ENCODE peak calls at places on chromosome 11, in eight cellular contexts. A is astrocyte of the cerebellum, W is endodermal cell, D is EL, O is transverse colon, Z is hypothalamus, X is HEK293T, T is NCI-H1092. U is an unnamed sample.

GRCh38 chr11:20668844-20669832 is at the start of gene NELL1:
- DNase-seq in A (no peak), W (peak), D (no peak), O (no peak), Z (no peak), X (peak), T (peak), U (no peak)

GRCh38 chr11:119783466-119784400 is 54.7 kb upstream of the NECTIN1 start:
- DNase-seq in A (no peak), W (no peak), D (no peak), O (no peak), Z (no peak), X (no peak), T (no peak), U (no peak)

GRCh38 chr11:68461284-68461861 is 821 bp downstream of the PPP6R3 start:
- DNase-seq in A (no peak), W (peak), D (peak), O (no peak), Z (no peak), X (peak), T (no peak), U (no peak)

GRCh38 chr11:18668131-18668530 is 30.4 kb upstream of the TMEM86A start:
- DNase-seq in A (no peak), W (no peak), D (peak), O (no peak), Z (no peak), X (no peak), T (no peak), U (no peak)

GRCh38 chr11:85694385-85694980 is 8.5 kb upstream of the CCDC89 start:
- DNase-seq in A (peak), W (no peak), D (peak), O (no peak), Z (no peak), X (peak), T (no peak), U (no peak)

GRCh38 chr11:91104237-91104636 is 881.4 kb upstream of the CHORDC1 start:
- DNase-seq in A (peak), W (no peak), D (peak), O (no peak), Z (no peak), X (no peak), T (no peak), U (no peak)

GRCh38 chr11:46601129-46601528 is 7.3 kb upstream of the AMBRA1 start:
- DNase-seq in A (no peak), W (no peak), D (no peak), O (no peak), Z (no peak), X (no peak), T (no peak), U (no peak)

GRCh38 chr11:33388793-33389525 is 131.8 kb downstream of the HIPK3 start:
- DNase-seq in A (no peak), W (no peak), D (no peak), O (no peak), Z (no peak), X (no peak), T (no peak), U (no peak)

GRCh38 chr11:127247261-127247660 is 246.7 kb upstream of the KIRREL3 start:
- DNase-seq in A (no peak), W (peak), D (no peak), O (no peak), Z (no peak), X (no peak), T (no peak), U (no peak)

GRCh38 chr11:92978226-92979111 is 9.0 kb downstream of the MTNR1B start:
- DNase-seq in A (no peak), W (no peak), D (peak), O (no peak), Z (no peak), X (no peak), T (peak), U (no peak)

GRCh38 chr11:830295-831131 is 2.2 kb upstream of the CD151 start:
- DNase-seq in A (no peak), W (peak), D (peak), O (peak), Z (no peak), X (peak), T (peak), U (no peak)

GRCh38 chr11:118008271-118008903 is 22.2 kb downstream of the IL10RA start:
- DNase-seq in A (no peak), W (no peak), D (no peak), O (no peak), Z (no peak), X (no peak), T (no peak), U (no peak)

GRCh38 chr11:109971184-109971523 is 122.0 kb upstream of the ZC3H12C start:
- DNase-seq in A (peak), W (no peak), D (peak), O (no peak), Z (no peak), X (no peak), T (no peak), U (no peak)

GRCh38 chr11:45238724-45239123 is 47.4 kb downstream of the SYT13 start:
- DNase-seq in A (peak), W (no peak), D (peak), O (no peak), Z (no peak), X (no peak), T (no peak), U (peak)

GRCh38 chr11:97259884-97260283 is 870.1 kb downstream of the JRKL start:
- DNase-seq in A (no peak), W (no peak), D (no peak), O (no peak), Z (no peak), X (no peak), T (no peak), U (no peak)

GRCh38 chr11:40401132-40401853 is 1058.2 kb downstream of the LRRC4C start:
- DNase-seq in A (no peak), W (no peak), D (no peak), O (no peak), Z (no peak), X (no peak), T (peak), U (no peak)

GRCh38 chr11:11313902-11314692 is 39.0 kb downstream of the CSNK2A3 start:
- DNase-seq in A (no peak), W (no peak), D (no peak), O (no peak), Z (no peak), X (no peak), T (no peak), U (no peak)

GRCh38 chr11:68372625-68373024 is 60.2 kb downstream of the LRP5 start:
- DNase-seq in A (no peak), W (no peak), D (no peak), O (no peak), Z (no peak), X (no peak), T (no peak), U (no peak)

GRCh38 chr11:15127341-15127740 is 12.6 kb downstream of the INSC start:
- DNase-seq in A (no peak), W (no peak), D (peak), O (no peak), Z (no peak), X (no peak), T (no peak), U (no peak)

GRCh38 chr11:74069146-74070046 is 60.5 kb upstream of the UCP3 start:
- DNase-seq in A (no peak), W (no peak), D (peak), O (no peak), Z (no peak), X (no peak), T (no peak), U (no peak)

GRCh38 chr11:67572747-67573419 is 10.7 kb upstream of the GSTP1 start:
- DNase-seq in A (no peak), W (peak), D (peak), O (peak), Z (no peak), X (no peak), T (peak), U (no peak)

GRCh38 chr11:132037961-132038360 is 667.5 kb downstream of the NTM start:
- DNase-seq in A (no peak), W (no peak), D (no peak), O (no peak), Z (no peak), X (no peak), T (no peak), U (no peak)

GRCh38 chr11:73233211-73233610 is 15.1 kb downstream of the P2RY2 start:
- DNase-seq in A (no peak), W (peak), D (no peak), O (no peak), Z (no peak), X (no peak), T (no peak), U (peak)

GRCh38 chr11:23021287-23021863 is 161.1 kb upstream of the CCDC179 start:
- DNase-seq in A (peak), W (peak), D (peak), O (peak), Z (no peak), X (peak), T (peak), U (peak)

GRCh38 chr11:128862913-128863660 is 4.0 kb downstream of the KCNJ1 start:
- DNase-seq in A (peak), W (no peak), D (peak), O (no peak), Z (no peak), X (no peak), T (no peak), U (no peak)

GRCh38 chr11:18010977-18011586 is 1.8 kb downstream of the SERGEF start:
- DNase-seq in A (no peak), W (no peak), D (no peak), O (no peak), Z (no peak), X (no peak), T (no peak), U (no peak)

GRCh38 chr11:88016392-88017020 is 158.7 kb downstream of the RAB38 start:
- DNase-seq in A (peak), W (peak), D (peak), O (peak), Z (peak), X (peak), T (peak), U (no peak)

GRCh38 chr11:1829039-1829820 is 5.6 kb upstream of the SYT8 start:
- DNase-seq in A (peak), W (no peak), D (peak), O (no peak), Z (no peak), X (no peak), T (no peak), U (peak)

GRCh38 chr11:120215634-120216033 is 4.8 kb downstream of the OAF start:
- DNase-seq in A (no peak), W (no peak), D (peak), O (no peak), Z (no peak), X (no peak), T (no peak), U (no peak)

GRCh38 chr11:44305643-44306468 is 4.1 kb downstream of the ALX4 start:
- DNase-seq in A (no peak), W (peak), D (peak), O (peak), Z (no peak), X (no peak), T (no peak), U (peak)

GRCh38 chr11:122922893-122923292 is 40.3 kb downstream of the JHY start:
- DNase-seq in A (no peak), W (no peak), D (no peak), O (no peak), Z (no peak), X (no peak), T (no peak), U (no peak)

GRCh38 chr11:134727204-134727603 is 315.2 kb upstream of the B3GAT1 start:
- DNase-seq in A (no peak), W (no peak), D (no peak), O (no peak), Z (no peak), X (peak), T (no peak), U (no peak)

GRCh38 chr11:70140859-70141489 is 62.1 kb upstream of the FADD start:
- DNase-seq in A (no peak), W (peak), D (no peak), O (no peak), Z (no peak), X (no peak), T (no peak), U (no peak)

GRCh38 chr11:96065379-96065778 is 141.5 kb upstream of the MTMR2 start:
- DNase-seq in A (no peak), W (no peak), D (peak), O (no peak), Z (no peak), X (no peak), T (no peak), U (no peak)

U was measured in 8988T.